ENCODE peak calls at places on chromosomes 7 and 10, in ten cellular contexts. One of them, this sample, is unnamed.

GRCh38 chr10:30540286-30540685 is 89.3 kb downstream of the LYZL2 start:
- DNase-seq in neural progenitor cell: no peak
- DNase-seq in kidney epithelial cell: no peak
- DNase-seq in hepatocyte: no peak
- DNase-seq in adrenal gland: no peak
- DNase-seq in mammary epithelial cell: peak; percentile 42
- DNase-seq in CD8-positive, alpha-beta T cell: no peak
- DNase-seq in foreskin fibroblast: no peak
- DNase-seq in AG09319: no peak
- DNase-seq in omental fat pad: no peak
- DNase-seq in this sample: no peak

GRCh38 chr7:41003031-41003925 is 699.6 kb downstream of the INHBA start:
- DNase-seq in omental fat pad: peak; percentile 23
- DNase-seq in hepatocyte: peak; percentile 34
- DNase-seq in adrenal gland: peak; percentile 80
- DNase-seq in AG09319: no peak
- DNase-seq in foreskin fibroblast: no peak
- DNase-seq in mammary epithelial cell: peak; percentile 49
- DNase-seq in CD8-positive, alpha-beta T cell: no peak
- DNase-seq in kidney epithelial cell: no peak
- DNase-seq in neural progenitor cell: peak; percentile 67
- DNase-seq in this sample: peak; percentile 35

GRCh38 chr7:152185514-152185913 is 160.0 kb downstream of the GALNT11 start:
- DNase-seq in kidney epithelial cell: no peak
- DNase-seq in AG09319: no peak
- DNase-seq in adrenal gland: no peak
- DNase-seq in neural progenitor cell: no peak
- DNase-seq in omental fat pad: no peak
- DNase-seq in CD8-positive, alpha-beta T cell: no peak
- DNase-seq in foreskin fibroblast: no peak
- DNase-seq in hepatocyte: no peak
- DNase-seq in mammary epithelial cell: no peak
- DNase-seq in this sample: no peak

GRCh38 chr7:50507898-50508470 is 57.2 kb downstream of the DDC start:
- DNase-seq in kidney epithelial cell: no peak
- DNase-seq in hepatocyte: no peak
- DNase-seq in adrenal gland: peak; percentile 93
- DNase-seq in neural progenitor cell: peak; percentile 11
- DNase-seq in CD8-positive, alpha-beta T cell: no peak
- DNase-seq in omental fat pad: no peak
- DNase-seq in mammary epithelial cell: no peak
- DNase-seq in foreskin fibroblast: no peak
- DNase-seq in AG09319: no peak
- DNase-seq in this sample: no peak

GRCh38 chr10:78867555-78867939 is 201.2 kb upstream of the ZMIZ1 start:
- DNase-seq in CD8-positive, alpha-beta T cell: no peak
- DNase-seq in AG09319: no peak
- DNase-seq in hepatocyte: no peak
- DNase-seq in foreskin fibroblast: no peak
- DNase-seq in mammary epithelial cell: no peak
- DNase-seq in adrenal gland: no peak
- DNase-seq in neural progenitor cell: no peak
- DNase-seq in kidney epithelial cell: no peak
- DNase-seq in omental fat pad: no peak
- DNase-seq in this sample: no peak

GRCh38 chr7:27175005-27175625 is 995 bp upstream of the HOXA10 start:
- DNase-seq in neural progenitor cell: no peak
- DNase-seq in foreskin fibroblast: peak; percentile 84
- DNase-seq in adrenal gland: peak; percentile 50
- DNase-seq in kidney epithelial cell: no peak
- DNase-seq in hepatocyte: no peak
- DNase-seq in omental fat pad: peak; percentile 12
- DNase-seq in CD8-positive, alpha-beta T cell: no peak
- DNase-seq in mammary epithelial cell: no peak
- DNase-seq in AG09319: no peak
- DNase-seq in this sample: no peak

GRCh38 chr10:28137907-28138880 is 139.3 kb upstream of the ODAD2 start:
- DNase-seq in CD8-positive, alpha-beta T cell: no peak
- DNase-seq in adrenal gland: no peak
- DNase-seq in AG09319: no peak
- DNase-seq in omental fat pad: no peak
- DNase-seq in mammary epithelial cell: peak; percentile 1
- DNase-seq in kidney epithelial cell: no peak
- DNase-seq in neural progenitor cell: no peak
- DNase-seq in foreskin fibroblast: peak; percentile 41
- DNase-seq in hepatocyte: no peak
- DNase-seq in this sample: peak; percentile 23

GRCh38 chr10:59668081-59668480 is 41.6 kb downstream of the SLC16A9 start:
- DNase-seq in omental fat pad: no peak
- DNase-seq in neural progenitor cell: no peak
- DNase-seq in CD8-positive, alpha-beta T cell: no peak
- DNase-seq in mammary epithelial cell: no peak
- DNase-seq in kidney epithelial cell: no peak
- DNase-seq in hepatocyte: no peak
- DNase-seq in foreskin fibroblast: no peak
- DNase-seq in adrenal gland: no peak
- DNase-seq in AG09319: no peak
- DNase-seq in this sample: no peak

GRCh38 chr10:69215405-69216176 is 4.5 kb upstream of the HKDC1 start:
- DNase-seq in adrenal gland: no peak
- DNase-seq in AG09319: no peak
- DNase-seq in hepatocyte: no peak
- DNase-seq in foreskin fibroblast: no peak
- DNase-seq in neural progenitor cell: no peak
- DNase-seq in kidney epithelial cell: no peak
- DNase-seq in CD8-positive, alpha-beta T cell: no peak
- DNase-seq in mammary epithelial cell: no peak
- DNase-seq in omental fat pad: no peak
- DNase-seq in this sample: no peak

GRCh38 chr10:70843333-70843732 is 27.6 kb downstream of the SGPL1 start:
- DNase-seq in AG09319: no peak
- DNase-seq in CD8-positive, alpha-beta T cell: no peak
- DNase-seq in neural progenitor cell: no peak
- DNase-seq in hepatocyte: no peak
- DNase-seq in omental fat pad: no peak
- DNase-seq in kidney epithelial cell: no peak
- DNase-seq in adrenal gland: no peak
- DNase-seq in mammary epithelial cell: no peak
- DNase-seq in foreskin fibroblast: no peak
- DNase-seq in this sample: no peak

GRCh38 chr7:115153770-115154468 is 232.0 kb downstream of the MDFIC start:
- DNase-seq in CD8-positive, alpha-beta T cell: no peak
- DNase-seq in omental fat pad: no peak
- DNase-seq in kidney epithelial cell: no peak
- DNase-seq in mammary epithelial cell: no peak
- DNase-seq in adrenal gland: no peak
- DNase-seq in neural progenitor cell: no peak
- DNase-seq in foreskin fibroblast: no peak
- DNase-seq in hepatocyte: no peak
- DNase-seq in AG09319: no peak
- DNase-seq in this sample: no peak

GRCh38 chr10:53508197-53508596 is 735.6 kb upstream of the MBL2 start:
- DNase-seq in CD8-positive, alpha-beta T cell: no peak
- DNase-seq in kidney epithelial cell: no peak
- DNase-seq in adrenal gland: no peak
- DNase-seq in foreskin fibroblast: no peak
- DNase-seq in neural progenitor cell: no peak
- DNase-seq in hepatocyte: no peak
- DNase-seq in mammary epithelial cell: no peak
- DNase-seq in omental fat pad: no peak
- DNase-seq in AG09319: no peak
- DNase-seq in this sample: no peak

GRCh38 chr7:70696139-70696782 is 435.7 kb upstream of the GALNT17 start:
- DNase-seq in hepatocyte: no peak
- DNase-seq in adrenal gland: no peak
- DNase-seq in kidney epithelial cell: no peak
- DNase-seq in neural progenitor cell: peak; percentile 30
- DNase-seq in omental fat pad: no peak
- DNase-seq in AG09319: no peak
- DNase-seq in CD8-positive, alpha-beta T cell: no peak
- DNase-seq in mammary epithelial cell: peak; percentile 58
- DNase-seq in foreskin fibroblast: no peak
- DNase-seq in this sample: peak; percentile 13

GRCh38 chr10:102231357-102232318 is 5.5 kb downstream of the ELOVL3 start:
- DNase-seq in foreskin fibroblast: peak; percentile 20
- DNase-seq in hepatocyte: peak; percentile 60
- DNase-seq in kidney epithelial cell: no peak
- DNase-seq in neural progenitor cell: peak; percentile 71
- DNase-seq in CD8-positive, alpha-beta T cell: no peak
- DNase-seq in adrenal gland: peak; percentile 72
- DNase-seq in mammary epithelial cell: no peak
- DNase-seq in AG09319: no peak
- DNase-seq in omental fat pad: no peak
- DNase-seq in this sample: no peak

DNA sequence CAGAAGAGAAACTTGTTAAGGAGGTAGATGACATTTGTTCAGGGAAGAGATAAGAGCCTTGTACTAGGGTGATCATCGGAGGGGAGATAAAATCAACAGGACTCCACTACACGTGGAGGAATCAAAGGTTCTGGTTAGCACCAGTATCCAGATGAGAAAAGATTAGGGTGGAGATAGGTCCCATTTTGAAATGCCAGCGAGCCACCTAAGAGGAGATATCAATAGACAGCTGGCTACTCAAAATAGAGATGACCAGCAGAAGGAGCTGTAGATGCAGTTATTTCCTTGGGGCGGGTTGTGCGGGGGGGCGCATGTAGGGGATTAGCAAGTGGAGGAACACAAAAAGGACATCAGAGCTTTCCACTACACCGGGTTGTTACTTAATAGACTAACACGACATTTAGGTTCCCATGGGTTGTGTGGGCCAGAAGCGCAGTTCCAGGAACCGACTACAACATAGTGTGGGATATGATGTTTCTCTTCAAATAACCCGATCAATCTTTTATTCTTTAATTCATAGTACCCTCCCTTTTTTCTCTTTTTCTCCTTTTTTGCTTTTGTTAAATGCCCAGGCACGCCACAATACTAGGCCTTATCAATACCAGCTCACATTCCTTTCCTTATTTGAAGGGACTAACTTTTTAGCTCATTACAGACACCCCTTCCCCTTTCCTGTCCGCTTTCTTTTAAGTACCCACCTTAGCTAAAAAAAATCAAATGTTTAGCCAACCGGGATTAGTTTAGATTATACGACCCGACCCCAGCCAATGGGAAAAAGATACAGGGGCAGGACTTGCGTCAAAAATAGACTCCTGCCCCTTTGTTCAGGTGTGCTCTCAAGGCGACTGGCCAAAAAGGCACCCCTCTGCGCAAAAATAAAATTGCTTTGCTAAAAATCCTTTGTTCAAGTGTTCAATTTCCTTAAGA is 2.0 kb upstream of the KIF11 start:
- DNase-seq in omental fat pad: no peak
- DNase-seq in AG09319: no peak
- DNase-seq in kidney epithelial cell: no peak
- DNase-seq in hepatocyte: peak; percentile 60
- DNase-seq in CD8-positive, alpha-beta T cell: no peak
- DNase-seq in mammary epithelial cell: no peak
- DNase-seq in foreskin fibroblast: peak; percentile 46
- DNase-seq in adrenal gland: peak; percentile 88
- DNase-seq in neural progenitor cell: peak; percentile 67
- DNase-seq in this sample: peak; percentile 51
- TF ChIP-seq CTCF in omental fat pad: no peak
- TF ChIP-seq CTCF in AG09319: peak; percentile 41
- TF ChIP-seq CTCF in kidney epithelial cell: peak; percentile 43
- TF ChIP-seq CTCF in hepatocyte: peak; percentile 41
- TF ChIP-seq CTCF in CD8-positive, alpha-beta T cell: no peak
- TF ChIP-seq CTCF in mammary epithelial cell: peak; percentile 33
- TF ChIP-seq CTCF in foreskin fibroblast: peak; percentile 30
- TF ChIP-seq CTCF in adrenal gland: peak; percentile 38
- TF ChIP-seq CTCF in neural progenitor cell: peak; percentile 41
- TF ChIP-seq CTCF in this sample: peak; percentile 56

GRCh38 chr10:72331575-72332422 is 22.9 kb downstream of the DNAJB12 start:
- DNase-seq in omental fat pad: no peak
- DNase-seq in kidney epithelial cell: peak; percentile 88
- DNase-seq in hepatocyte: peak; percentile 88
- DNase-seq in mammary epithelial cell: peak; percentile 98
- DNase-seq in foreskin fibroblast: peak; percentile 91
- DNase-seq in adrenal gland: peak; percentile 98
- DNase-seq in AG09319: no peak
- DNase-seq in neural progenitor cell: peak; percentile 94
- DNase-seq in CD8-positive, alpha-beta T cell: peak; percentile 85
- DNase-seq in this sample: peak; percentile 68
- TF ChIP-seq CTCF in omental fat pad: no peak
- TF ChIP-seq CTCF in kidney epithelial cell: peak; percentile 40
- TF ChIP-seq CTCF in hepatocyte: no peak
- TF ChIP-seq CTCF in mammary epithelial cell: no peak
- TF ChIP-seq CTCF in foreskin fibroblast: no peak
- TF ChIP-seq CTCF in adrenal gland: peak; percentile 78
- TF ChIP-seq CTCF in AG09319: no peak
- TF ChIP-seq CTCF in neural progenitor cell: peak; percentile 42
- TF ChIP-seq CTCF in CD8-positive, alpha-beta T cell: peak; percentile 28
- TF ChIP-seq CTCF in this sample: peak; percentile 44

GRCh38 chr7:119482209-119482608 is 790.8 kb upstream of the KCND2 start:
- DNase-seq in neural progenitor cell: peak; percentile 62
- DNase-seq in adrenal gland: no peak
- DNase-seq in CD8-positive, alpha-beta T cell: no peak
- DNase-seq in omental fat pad: no peak
- DNase-seq in foreskin fibroblast: no peak
- DNase-seq in mammary epithelial cell: peak; percentile 11
- DNase-seq in kidney epithelial cell: no peak
- DNase-seq in AG09319: no peak
- DNase-seq in hepatocyte: peak; percentile 58
- DNase-seq in this sample: peak; percentile 4
- TF ChIP-seq CTCF in neural progenitor cell: peak; percentile 52
- TF ChIP-seq CTCF in adrenal gland: no peak
- TF ChIP-seq CTCF in CD8-positive, alpha-beta T cell: no peak
- TF ChIP-seq CTCF in omental fat pad: no peak
- TF ChIP-seq CTCF in foreskin fibroblast: no peak
- TF ChIP-seq CTCF in mammary epithelial cell: peak; percentile 26
- TF ChIP-seq CTCF in kidney epithelial cell: peak; percentile 35
- TF ChIP-seq CTCF in AG09319: no peak
- TF ChIP-seq CTCF in hepatocyte: peak; percentile 34
- TF ChIP-seq CTCF in this sample: peak; percentile 72

DNA sequence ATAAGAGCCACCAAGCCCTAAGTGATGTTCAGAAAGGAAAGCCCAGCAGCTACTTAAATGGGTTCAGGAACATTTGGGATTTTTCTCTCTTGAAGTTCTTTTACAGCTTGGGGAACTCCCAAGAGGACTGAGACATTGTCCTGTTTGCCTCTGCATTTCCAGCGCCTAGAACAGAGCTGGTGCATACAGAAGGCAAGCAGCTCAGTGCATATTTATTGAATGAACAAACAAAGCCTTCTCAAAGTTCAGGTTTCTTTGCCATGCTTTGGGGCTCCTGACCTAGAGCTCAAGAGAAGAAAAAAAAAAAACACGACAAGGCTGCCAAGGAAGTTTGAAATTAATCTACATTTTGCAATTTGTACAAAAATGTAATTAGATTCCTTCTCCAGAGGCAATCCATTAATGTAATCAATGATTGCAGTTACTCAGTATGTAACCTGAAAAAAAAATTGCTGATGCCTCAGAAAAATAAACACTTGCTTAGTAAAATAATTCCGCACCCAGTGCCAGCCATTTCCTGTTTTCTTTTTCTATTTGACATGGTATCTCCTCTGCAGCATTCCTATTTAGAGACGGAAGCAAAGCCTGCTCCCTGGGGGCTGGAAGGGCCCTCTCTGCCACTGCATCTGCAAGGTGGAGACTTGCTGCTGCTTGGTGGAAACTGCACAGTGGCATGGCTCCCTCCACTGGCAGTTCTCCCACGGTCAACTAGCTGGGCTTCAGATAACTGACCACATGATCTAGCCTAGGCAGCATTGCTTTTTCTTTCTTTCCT is 157.3 kb downstream of the TMEM178B start:
- DNase-seq in AG09319: peak; percentile 2
- DNase-seq in omental fat pad: no peak
- DNase-seq in kidney epithelial cell: no peak
- DNase-seq in CD8-positive, alpha-beta T cell: no peak
- DNase-seq in mammary epithelial cell: no peak
- DNase-seq in neural progenitor cell: peak; percentile 72
- DNase-seq in adrenal gland: peak; percentile 78
- DNase-seq in hepatocyte: peak; percentile 63
- DNase-seq in foreskin fibroblast: no peak
- DNase-seq in this sample: peak; percentile 54
- TF ChIP-seq CTCF in AG09319: peak; percentile 39
- TF ChIP-seq CTCF in omental fat pad: no peak
- TF ChIP-seq CTCF in kidney epithelial cell: peak; percentile 64
- TF ChIP-seq CTCF in CD8-positive, alpha-beta T cell: no peak
- TF ChIP-seq CTCF in mammary epithelial cell: peak; percentile 39
- TF ChIP-seq CTCF in neural progenitor cell: peak; percentile 59
- TF ChIP-seq CTCF in adrenal gland: peak; percentile 39
- TF ChIP-seq CTCF in hepatocyte: peak; percentile 49
- TF ChIP-seq CTCF in foreskin fibroblast: no peak
- TF ChIP-seq CTCF in this sample: peak; percentile 77

This sample was measured in brain microvascular endothelial cell.